ENCODE peak calls at places on chromosomes 12 and 14, in six cellular contexts. One of them, this sample, is unnamed.

GRCh38 chr12:95168746-95169145 is 48.5 kb downstream of the FGD6 start:
- DNase-seq in B cell: no peak
- DNase-seq in breast epithelium: no peak
- DNase-seq in stomach: no peak
- DNase-seq in mammary epithelial cell: no peak
- DNase-seq in cardiac fibroblast: no peak
- DNase-seq in this sample: peak; percentile 39

GRCh38 chr14:100116134-100116533 is 43.3 kb downstream of the DEGS2 start:
- DNase-seq in stomach: no peak
- DNase-seq in cardiac fibroblast: no peak
- DNase-seq in mammary epithelial cell: no peak
- DNase-seq in breast epithelium: no peak
- DNase-seq in B cell: no peak
- DNase-seq in this sample: no peak

GRCh38 chr14:104879201-104879982 is 14.3 kb downstream of the CEP170B start:
- DNase-seq in stomach: no peak
- DNase-seq in mammary epithelial cell: no peak
- DNase-seq in breast epithelium: no peak
- DNase-seq in B cell: no peak
- DNase-seq in cardiac fibroblast: no peak
- DNase-seq in this sample: no peak

GRCh38 chr14:91309756-91310280 is 65.3 kb upstream of the GPR68 start:
- DNase-seq in breast epithelium: no peak
- DNase-seq in stomach: no peak
- DNase-seq in B cell: no peak
- DNase-seq in cardiac fibroblast: no peak
- DNase-seq in mammary epithelial cell: no peak
- DNase-seq in this sample: no peak

GRCh38 chr14:67359319-67359774 is 257 bp downstream of the ATP6V1D start:
- DNase-seq in B cell: no peak
- DNase-seq in breast epithelium: no peak
- DNase-seq in stomach: no peak
- DNase-seq in mammary epithelial cell: no peak
- DNase-seq in cardiac fibroblast: peak; percentile 71
- DNase-seq in this sample: peak; percentile 57

GRCh38 chr12:113609692-113610469 is 138.2 kb upstream of the LHX5 start:
- DNase-seq in stomach: no peak
- DNase-seq in mammary epithelial cell: no peak
- DNase-seq in cardiac fibroblast: no peak
- DNase-seq in breast epithelium: no peak
- DNase-seq in B cell: no peak
- DNase-seq in this sample: no peak

GRCh38 chr14:90905531-90905930 is 89.3 kb upstream of the TTC7B start:
- DNase-seq in cardiac fibroblast: no peak
- DNase-seq in mammary epithelial cell: no peak
- DNase-seq in B cell: no peak
- DNase-seq in stomach: no peak
- DNase-seq in breast epithelium: no peak
- DNase-seq in this sample: no peak

GRCh38 chr14:83300454-83301064 is 1766.9 kb upstream of the SEL1L start:
- DNase-seq in breast epithelium: no peak
- DNase-seq in B cell: no peak
- DNase-seq in stomach: no peak
- DNase-seq in mammary epithelial cell: peak; percentile 21
- DNase-seq in cardiac fibroblast: peak; percentile 47
- DNase-seq in this sample: peak; percentile 72

GRCh38 chr14:104136472-104137296 is 1.7 kb upstream of the KIF26A start:
- DNase-seq in B cell: peak; percentile 21
- DNase-seq in cardiac fibroblast: peak; percentile 5
- DNase-seq in mammary epithelial cell: no peak
- DNase-seq in breast epithelium: no peak
- DNase-seq in stomach: no peak
- DNase-seq in this sample: no peak

GRCh38 chr12:74043343-74043742 is 494.3 kb upstream of the ATXN7L3B start:
- DNase-seq in mammary epithelial cell: peak; percentile 98
- DNase-seq in cardiac fibroblast: peak; percentile 22
- DNase-seq in stomach: no peak
- DNase-seq in B cell: no peak
- DNase-seq in breast epithelium: no peak
- DNase-seq in this sample: peak; percentile 73

GRCh38 chr12:86233126-86233525 is 23.1 kb downstream of the MGAT4C start:
- DNase-seq in mammary epithelial cell: no peak
- DNase-seq in B cell: no peak
- DNase-seq in cardiac fibroblast: no peak
- DNase-seq in stomach: no peak
- DNase-seq in breast epithelium: no peak
- DNase-seq in this sample: peak; percentile 66

GRCh38 chr12:34625116-34625515 is 602.8 kb downstream of the ALG10 start:
- DNase-seq in mammary epithelial cell: peak; percentile 1
- DNase-seq in breast epithelium: no peak
- DNase-seq in stomach: no peak
- DNase-seq in cardiac fibroblast: peak; percentile 31
- DNase-seq in B cell: no peak
- DNase-seq in this sample: peak; percentile 6
- TF ChIP-seq CTCF in mammary epithelial cell: peak; percentile 10
- TF ChIP-seq CTCF in breast epithelium: peak; percentile 13
- TF ChIP-seq CTCF in stomach: no peak
- TF ChIP-seq CTCF in cardiac fibroblast: peak; percentile 18
- TF ChIP-seq CTCF in B cell: no peak
- TF ChIP-seq CTCF in this sample: peak; percentile 2

GRCh38 chr12:21073129-21073528 is 57.9 kb upstream of the SLCO1B1 start:
- DNase-seq in breast epithelium: no peak
- DNase-seq in stomach: no peak
- DNase-seq in B cell: no peak
- DNase-seq in mammary epithelial cell: no peak
- DNase-seq in cardiac fibroblast: no peak
- DNase-seq in this sample: no peak

DNA sequence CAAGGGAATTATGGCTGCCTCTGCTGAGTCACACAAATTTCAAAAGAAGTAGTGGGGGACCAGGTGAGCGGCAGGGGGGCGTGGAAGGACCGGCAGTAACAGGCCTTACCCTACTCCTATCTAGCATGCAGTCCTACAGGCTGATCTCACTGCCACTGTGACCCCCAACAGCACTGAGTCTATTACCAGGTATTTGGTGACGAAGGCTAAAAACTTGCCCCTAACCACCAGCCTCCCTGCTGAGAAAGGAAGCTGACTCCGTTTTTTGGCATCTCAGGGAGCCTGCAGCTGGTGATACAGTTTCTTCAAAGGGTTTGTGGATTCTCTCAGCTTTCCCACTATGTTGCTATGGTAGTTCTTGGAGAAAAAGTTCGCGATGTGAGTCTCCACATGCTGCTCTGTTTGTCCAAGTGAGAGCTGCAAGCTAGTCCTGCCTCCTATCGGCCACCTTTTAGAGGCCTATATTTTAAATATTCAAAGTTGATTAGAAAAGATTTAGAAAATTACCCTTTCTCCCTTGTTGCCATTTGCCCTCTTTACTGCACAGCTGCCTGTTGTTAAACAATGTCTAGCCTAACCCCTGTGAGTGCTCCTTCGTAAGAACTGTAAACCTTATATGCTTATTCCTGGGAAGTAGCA is 57.1 kb upstream of the SLCO1B1 start:
- DNase-seq in breast epithelium: no peak
- DNase-seq in mammary epithelial cell: peak; percentile 67
- DNase-seq in cardiac fibroblast: peak; percentile 79
- DNase-seq in B cell: no peak
- DNase-seq in stomach: no peak
- DNase-seq in this sample: peak; percentile 95
- TF ChIP-seq CTCF in breast epithelium: no peak
- TF ChIP-seq CTCF in mammary epithelial cell: no peak
- TF ChIP-seq CTCF in cardiac fibroblast: no peak
- TF ChIP-seq CTCF in B cell: no peak
- TF ChIP-seq CTCF in stomach: no peak
- TF ChIP-seq CTCF in this sample: peak; percentile 64

DNA sequence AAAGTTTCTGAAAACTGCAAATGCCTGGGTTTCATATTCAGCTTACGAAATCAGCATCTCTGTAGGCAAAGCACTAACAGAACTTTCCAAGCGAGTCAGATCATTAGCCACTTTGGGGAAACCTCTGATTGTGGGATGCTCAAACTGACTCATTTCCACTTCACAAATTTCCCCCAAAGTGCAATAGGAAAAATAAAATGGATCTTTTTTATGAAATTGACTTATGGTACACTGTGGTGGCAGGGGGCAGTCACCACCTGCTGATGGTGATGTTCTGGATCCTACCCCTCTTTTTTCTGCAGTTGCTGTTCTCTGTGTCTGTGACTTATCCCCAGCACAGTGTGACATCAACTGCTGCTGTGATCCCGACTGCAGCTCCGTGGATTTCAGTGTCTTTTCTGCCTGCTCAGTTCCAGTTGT is 5.6 kb downstream of the TCTN1 start:
- DNase-seq in cardiac fibroblast: no peak
- DNase-seq in breast epithelium: no peak
- DNase-seq in stomach: no peak
- DNase-seq in mammary epithelial cell: peak; percentile 49
- DNase-seq in B cell: no peak
- DNase-seq in this sample: no peak
- TF ChIP-seq CTCF in cardiac fibroblast: no peak
- TF ChIP-seq CTCF in breast epithelium: no peak
- TF ChIP-seq CTCF in stomach: no peak
- TF ChIP-seq CTCF in mammary epithelial cell: no peak
- TF ChIP-seq CTCF in B cell: peak; percentile 62
- TF ChIP-seq CTCF in this sample: peak; percentile 28

GRCh38 chr14:22420598-22421186 is 168.3 kb downstream of the DAD1 start:
- DNase-seq in breast epithelium: no peak
- DNase-seq in stomach: no peak
- DNase-seq in cardiac fibroblast: no peak
- DNase-seq in B cell: no peak
- DNase-seq in mammary epithelial cell: no peak
- DNase-seq in this sample: peak; percentile 50
- TF ChIP-seq CTCF in breast epithelium: no peak
- TF ChIP-seq CTCF in stomach: no peak
- TF ChIP-seq CTCF in cardiac fibroblast: no peak
- TF ChIP-seq CTCF in B cell: no peak
- TF ChIP-seq CTCF in mammary epithelial cell: no peak
- TF ChIP-seq CTCF in this sample: peak; percentile 29

This sample was measured in choroid plexus epithelial cell.